ENCODE peak calls at places on chromosomes 11 and 22, in five cellular contexts. X, Z, Q, E and A are unnamed samples. For H3K4me1, the result is how much of the 10 kb centered on the place peaks cover.

GRCh38 chr11:108221401-108221800 is 1.0 kb downstream of the NPAT start:
- DNase-seq in X (no peak), E (no peak), Q (no peak), Z (peak), A (no peak)

GRCh38 chr11:83649468-83649915 is 363.3 kb upstream of the CCDC90B start:
- DNase-seq in Z (no peak), E (peak), Q (no peak), X (no peak), A (no peak)

GRCh38 chr11:134153147-134153905 is 70.4 kb downstream of the NCAPD3 start:
- DNase-seq in Z (no peak), E (no peak), Q (peak), X (no peak), A (no peak)

GRCh38 chr22:19853879-19854777 is 546 bp downstream of the GNB1L start:
- DNase-seq in E (no peak), Q (no peak), X (peak), Z (no peak), A (no peak)

GRCh38 chr22:44299124-44299523 is 13.6 kb downstream of the SHISAL1 start:
- DNase-seq in Z (no peak), X (no peak), Q (no peak), E (no peak), A (no peak)

GRCh38 chr11:15673408-15673811 is 558.7 kb downstream of the INSC start:
- DNase-seq in Z (no peak), X (no peak), Q (no peak), E (peak), A (no peak)

GRCh38 chr11:36333897-36334296 is 37.8 kb downstream of the PRR5L start:
- DNase-seq in X (no peak), E (peak), Z (peak), Q (no peak), A (peak)

GRCh38 chr11:17164361-17165246 is 43.2 kb downstream of the PIK3C2A start:
- DNase-seq in Z (no peak), X (no peak), Q (no peak), E (no peak), A (no peak)

GRCh38 chr11:75351541-75352416 is at the start of gene ARRB1:
- DNase-seq in Q (peak), Z (peak), E (peak), X (peak), A (peak)

GRCh38 chr11:11209967-11210366 is 143.1 kb downstream of the CSNK2A3 start:
- DNase-seq in X (no peak), Q (no peak), E (no peak), Z (no peak), A (no peak)

GRCh38 chr11:11206457-11206856 is 146.6 kb downstream of the CSNK2A3 start:
- DNase-seq in Z (no peak), E (no peak), Q (no peak), X (no peak), A (no peak)

GRCh38 chr11:11211186-11211585 is 141.9 kb downstream of the CSNK2A3 start:
- DNase-seq in X (no peak), Z (no peak), Q (no peak), E (no peak), A (no peak)

GRCh38 chr11:11208994-11209393 is 144.1 kb downstream of the CSNK2A3 start:
- DNase-seq in Q (no peak), X (no peak), Z (no peak), E (no peak), A (no peak)

DNA sequence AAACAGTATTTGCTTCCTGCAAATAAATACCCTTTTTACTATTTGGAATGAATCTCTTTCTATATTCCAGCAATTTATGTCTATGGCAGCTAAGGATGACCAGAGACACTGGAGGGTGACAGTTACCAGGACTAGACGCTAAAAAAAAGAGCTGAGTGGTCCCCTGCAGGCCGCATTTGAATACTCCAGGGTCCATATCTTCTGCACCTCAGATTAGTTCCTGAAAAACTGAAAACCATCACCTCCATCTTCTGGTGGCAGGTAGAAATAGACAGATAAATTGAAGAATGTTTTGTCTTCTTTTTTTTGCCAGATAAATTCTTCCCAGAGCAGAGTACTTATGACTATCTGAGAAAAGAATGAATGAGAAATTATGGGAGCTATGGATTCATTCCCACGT is 145.6 kb downstream of the CSNK2A3 start:
- DNase-seq in Z (no peak), Q (no peak), X (no peak), E (no peak), A (no peak)
- TF ChIP-seq CTCF in Z (no peak), Q (no peak), X (no peak), E (no peak), A (peak)

GRCh38 chr11:65390099-65390941 is 3.9 kb downstream of the FRMD8 start:
- DNase-seq in X (no peak), E (peak), Q (no peak), Z (peak), A (no peak)
- H3K4me3 ChIP-seq in X (peak), E (peak), Q (peak), Z (no peak), A (no peak)

GRCh38 chr11:64804346-64805210 is 1.6 kb upstream of the MAP4K2 start:
- DNase-seq in X (no peak), E (no peak), Z (peak), Q (no peak), A (no peak)
- H3K4me1 ChIP-seq in X (under half), E (under half), Z (under half), Q (under half), A (under half)

GRCh38 chr11:30314625-30315024 is 8.3 kb upstream of the ARL14EP start:
- DNase-seq in Q (no peak), E (peak), Z (no peak), X (no peak), A (no peak)
- TF ChIP-seq CTCF in Q (no peak), E (peak), Z (peak), X (peak), A (peak)

GRCh38 chr11:128565881-128566280 is 21.5 kb downstream of the ETS1 start:
- DNase-seq in Z (no peak), Q (no peak), X (no peak), E (no peak), A (no peak)
- H3K4me3 ChIP-seq in Z (no peak), Q (no peak), X (no peak), E (no peak), A (no peak)